ENCODE peak calls at places on chromosome 16, in seven cellular contexts. E is H7; G is uterus; J is lung; H is stimulated activated CD4-positive, alpha-beta T cell treated with anti-CD3 and anti-CD28 coated beads, Interleukin-15, amount 100 ng/mL, for 24 hours; Q is neural crest cell; M is left ventricle myocardium inferior. W is an unnamed sample.
A peak's percentile ranks its signal among the peaks of the same experiment; 100 is the strongest.

GRCh38 chr16:79253100-79253631 is 347.4 kb downstream of the MAF start:
- DNase-seq in H (no peak), M (no peak), J (no peak), Q (no peak), G (peak; percentile 64), E (no peak), W (no peak)

GRCh38 chr16:24883714-24884151 is 38.0 kb downstream of the SLC5A11 start:
- DNase-seq in E (no peak), Q (no peak), J (no peak), G (no peak), M (no peak), H (no peak), W (no peak)

GRCh38 chr16:67296422-67296821 is 17.1 kb downstream of the PLEKHG4 start:
- DNase-seq in G (no peak), J (no peak), Q (no peak), E (no peak), H (no peak), M (no peak), W (no peak)

GRCh38 chr16:69040144-69040909 is 65.1 kb upstream of the HAS3 start:
- DNase-seq in M (no peak), E (no peak), Q (no peak), G (no peak), J (no peak), H (no peak), W (no peak)

GRCh38 chr16:50123417-50123816 is 29.7 kb upstream of the TENT4B start:
- DNase-seq in Q (no peak), G (no peak), M (no peak), E (no peak), J (no peak), H (no peak), W (no peak)

GRCh38 chr16:27449434-27450188 is 47.6 kb downstream of the IL21R start:
- DNase-seq in G (no peak), E (peak; percentile 62), H (peak; percentile 81), Q (no peak), J (no peak), M (no peak), W (no peak)

GRCh38 chr16:2090819-2091721 is 43.3 kb downstream of the TSC2 start:
- DNase-seq in J (peak; percentile 85), H (peak; percentile 34), M (peak; percentile 52), Q (peak; percentile 72), G (no peak), E (peak; percentile 100), W (peak; percentile 96)

GRCh38 chr16:54282923-54283734 is 3.5 kb downstream of the IRX3 start:
- DNase-seq in E (peak; percentile 56), H (no peak), Q (no peak), J (no peak), G (no peak), M (no peak), W (peak; percentile 53)

GRCh38 chr16:66928702-66929388 is 3.5 kb upstream of the RRAD start:
- DNase-seq in E (peak; percentile 79), Q (no peak), J (no peak), M (no peak), G (no peak), H (peak; percentile 63), W (peak; percentile 58)

GRCh38 chr16:24626251-24626650 is 86.9 kb downstream of the RBBP6 start:
- DNase-seq in M (no peak), G (no peak), Q (no peak), J (no peak), H (no peak), E (no peak), W (no peak)

GRCh38 chr16:28977703-28978641 is 3.4 kb downstream of the SPNS1 start:
- DNase-seq in H (no peak), J (no peak), E (peak; percentile 94), G (no peak), Q (no peak), M (no peak), W (peak; percentile 43)

GRCh38 chr16:47780213-47780612 is 319.1 kb downstream of the PHKB start:
- DNase-seq in M (no peak), E (peak; percentile 14), Q (no peak), J (no peak), G (no peak), H (no peak), W (no peak)

GRCh38 chr16:49464877-49465504 is 91.4 kb downstream of the C16orf78 start:
- DNase-seq in M (no peak), E (peak; percentile 95), Q (no peak), G (no peak), H (no peak), J (peak; percentile 19), W (peak; percentile 75)

GRCh38 chr16:89005201-89006035 is 28.4 kb upstream of the CBFA2T3 start:
- DNase-seq in H (no peak), M (no peak), J (no peak), E (no peak), Q (no peak), G (no peak), W (no peak)

GRCh38 chr16:57532251-57532625 is 4.1 kb downstream of the CCDC102A start:
- DNase-seq in G (no peak), H (no peak), J (no peak), E (peak; percentile 22), M (peak; percentile 9), Q (no peak), W (no peak)

GRCh38 chr16:5042574-5043171 is 8.9 kb upstream of the NAGPA start:
- DNase-seq in Q (no peak), H (no peak), G (no peak), M (no peak), E (peak; percentile 64), J (no peak), W (peak; percentile 49)

GRCh38 chr16:47727131-47727530 is 266.0 kb downstream of the PHKB start:
- DNase-seq in G (no peak), M (no peak), J (no peak), E (no peak), H (no peak), Q (no peak), W (no peak)

GRCh38 chr16:30896890-30897730 is 696 bp downstream of the CTF1 start:
- DNase-seq in E (peak; percentile 95), J (peak; percentile 92), Q (peak; percentile 77), G (peak; percentile 90), M (peak; percentile 92), H (peak; percentile 89), W (peak; percentile 98)

GRCh38 chr16:82181456-82182185 is 11.6 kb upstream of the MPHOSPH6 start:
- DNase-seq in H (no peak), E (no peak), J (no peak), Q (no peak), G (no peak), M (no peak), W (no peak)

GRCh38 chr16:31072540-31073072 is 1.4 kb downstream of the ZNF668 start:
- DNase-seq in E (no peak), Q (no peak), H (peak; percentile 58), M (no peak), J (no peak), G (no peak), W (peak; percentile 39)

GRCh38 chr16:7363397-7364053 is 30.9 kb downstream of the RBFOX1 start:
- DNase-seq in E (no peak), H (no peak), Q (no peak), J (no peak), G (no peak), M (peak; percentile 52), W (peak; percentile 9)

GRCh38 chr16:83727018-83727417 is 80.8 kb upstream of the HSBP1 start:
- DNase-seq in Q (no peak), E (no peak), G (no peak), H (no peak), M (no peak), J (no peak), W (no peak)

GRCh38 chr16:54136276-54136625 is 150.3 kb downstream of the IRX3 start:
- DNase-seq in H (no peak), J (no peak), E (no peak), G (no peak), M (no peak), Q (no peak), W (no peak)

GRCh38 chr16:50610331-50611262 is 62.4 kb downstream of the NKD1 start:
- DNase-seq in G (no peak), M (no peak), H (no peak), J (no peak), E (peak; percentile 89), Q (no peak), W (peak; percentile 93)

GRCh38 chr16:56207421-56207820 is 16.1 kb downstream of the GNAO1 start:
- DNase-seq in Q (no peak), J (no peak), G (no peak), M (no peak), E (no peak), H (no peak), W (no peak)

GRCh38 chr16:11205754-11206459 is 50.1 kb downstream of the SOCS1 start:
- DNase-seq in E (peak; percentile 73), J (no peak), Q (no peak), H (no peak), G (no peak), M (no peak), W (no peak)

GRCh38 chr16:70380205-70380918 is 33.7 kb downstream of the DDX19A start:
- DNase-seq in E (peak; percentile 63), J (peak; percentile 57), Q (peak; percentile 48), G (peak; percentile 33), H (peak; percentile 87), M (peak; percentile 32), W (peak; percentile 74)

GRCh38 chr16:4936181-4936990 is 562 bp downstream of the PPL start:
- DNase-seq in E (peak; percentile 87), J (peak; percentile 59), H (peak; percentile 9), M (no peak), Q (no peak), G (no peak), W (peak; percentile 75)

GRCh38 chr16:3020604-3021448 is 658 bp downstream of the TNFRSF12A start:
- DNase-seq in G (peak; percentile 88), H (peak; percentile 64), J (peak; percentile 88), M (peak; percentile 75), E (peak; percentile 94), Q (no peak), W (peak; percentile 74)

GRCh38 chr16:814974-815373 is 14.4 kb upstream of the GNG13 start:
- DNase-seq in E (no peak), J (no peak), M (no peak), Q (no peak), H (no peak), G (no peak), W (no peak)

GRCh38 chr16:4306439-4307214 is 9.2 kb upstream of the GLIS2 start:
- DNase-seq in M (no peak), J (no peak), G (no peak), E (peak; percentile 80), H (peak; percentile 49), Q (no peak), W (peak; percentile 45)

GRCh38 chr16:53773150-53773846 is 69.3 kb downstream of the FTO start:
- DNase-seq in M (no peak), Q (no peak), G (peak; percentile 24), J (peak; percentile 41), E (peak; percentile 19), H (peak; percentile 4), W (peak; percentile 70)

GRCh38 chr16:85047867-85048455 is 20.4 kb downstream of the KIAA0513 start:
- DNase-seq in M (no peak), J (no peak), Q (no peak), E (no peak), H (no peak), G (no peak), W (no peak)

GRCh38 chr16:4058386-4058785 is 57.9 kb downstream of the ADCY9 start:
- DNase-seq in G (no peak), Q (no peak), H (no peak), M (no peak), E (no peak), J (no peak), W (no peak)

GRCh38 chr16:78490847-78491246 is 391.4 kb downstream of the WWOX start:
- DNase-seq in Q (no peak), E (no peak), M (no peak), H (no peak), J (no peak), G (no peak), W (no peak)

GRCh38 chr16:46859719-46860152 is 24.4 kb upstream of the GPT2 start:
- DNase-seq in E (no peak), Q (no peak), M (no peak), J (no peak), H (peak; percentile 73), G (no peak), W (no peak)